ENCODE peak calls at places on chromosome 14, in seven cellular contexts. S is esophagus squamous epithelium, Z is esophagus muscularis mucosa, V is cardiac muscle cell, N is PC-9, F is right atrium auricular region, E is astrocyte. I is an unnamed sample.

GRCh38 chr14:93089501-93090269 is 26.0 kb downstream of the ITPK1 start:
- DNase-seq in S (no peak), N (no peak), E (no peak), Z (no peak), F (no peak), V (no peak), I (no peak)

GRCh38 chr14:93207468-93208308 is 632 bp downstream of the UBR7 start:
- DNase-seq in V (peak; percentile 64), Z (no peak), S (no peak), F (no peak), E (peak; percentile 58), N (peak; percentile 51), I (peak; percentile 54)

GRCh38 chr14:84006643-84007137 is 1523.3 kb upstream of the FLRT2 start:
- DNase-seq in V (peak; percentile 43), N (no peak), S (no peak), F (no peak), Z (no peak), E (no peak), I (peak; percentile 36)

GRCh38 chr14:49586673-49587460 is 687 bp upstream of the RPS29 start:
- DNase-seq in S (no peak), N (no peak), E (peak; percentile 62), V (peak; percentile 82), Z (no peak), F (no peak), I (peak; percentile 20)

GRCh38 chr14:60238955-60239354 is 10.1 kb upstream of the PPM1A start:
- DNase-seq in E (no peak), F (no peak), N (no peak), S (no peak), V (no peak), Z (no peak), I (no peak)

GRCh38 chr14:54867011-54867410 is 35.6 kb downstream of the GCH1 start:
- DNase-seq in F (no peak), E (no peak), N (no peak), V (peak; percentile 72), S (no peak), Z (no peak), I (no peak)

GRCh38 chr14:60514378-60515243 is 5.7 kb downstream of the SIX6 start:
- DNase-seq in F (no peak), V (peak; percentile 6), N (peak; percentile 28), Z (no peak), E (peak; percentile 8), S (no peak), I (peak; percentile 14)

GRCh38 chr14:74614508-74615495 is 2.8 kb upstream of the LTBP2 start:
- DNase-seq in Z (no peak), S (no peak), F (no peak), E (peak; percentile 40), V (no peak), N (peak; percentile 83), I (no peak)

GRCh38 chr14:81454572-81455218 is 54.6 kb upstream of the STON2 start:
- DNase-seq in Z (no peak), E (no peak), S (no peak), V (no peak), N (no peak), F (no peak), I (no peak)

GRCh38 chr14:104665663-104666522 is 23.5 kb upstream of the INF2 start:
- DNase-seq in V (no peak), N (peak; percentile 77), E (no peak), S (no peak), Z (no peak), F (no peak), I (no peak)

GRCh38 chr14:34081576-34082136 is 130.8 kb upstream of the EGLN3 start:
- DNase-seq in S (no peak), E (peak; percentile 88), V (peak; percentile 45), Z (no peak), N (peak; percentile 49), F (no peak), I (no peak)

DNA sequence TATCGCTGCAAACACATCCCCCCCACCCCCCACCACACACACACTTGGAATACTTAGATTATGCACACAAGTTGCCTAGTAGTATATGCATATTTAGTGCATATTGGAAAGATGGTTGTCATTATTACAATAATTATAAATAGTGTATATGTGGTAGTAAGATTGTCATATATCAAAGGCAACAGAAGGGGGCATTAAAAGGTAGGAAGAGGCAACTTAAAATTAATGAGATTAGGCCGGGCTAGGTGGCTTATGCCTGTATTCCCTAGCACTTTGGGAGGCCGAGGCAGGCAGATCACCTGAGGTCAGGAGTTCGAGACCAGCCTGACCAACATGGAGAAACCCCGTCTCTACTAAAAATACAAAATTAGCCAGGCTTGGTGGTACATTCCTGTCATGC is 52.1 kb downstream of the GSC start:
- DNase-seq in S (no peak), Z (no peak), E (no peak), N (no peak), F (no peak), V (no peak), I (no peak)
- TF ChIP-seq CTCF in S (no peak), Z (no peak), E (no peak), N (no peak), F (no peak), V (no peak), I (no peak)

GRCh38 chr14:80146941-80147340 is 64.4 kb downstream of the DIO2 start:
- DNase-seq in Z (no peak), S (no peak), N (no peak), F (no peak), E (no peak), V (no peak), I (no peak)
- H3K9me3 ChIP-seq in Z (no peaks in the 10 kb centered on the region), S (no peaks in the 10 kb centered on the region), N (no peaks in the 10 kb centered on the region), F (no peaks in the 10 kb centered on the region), E (no peaks in the 10 kb centered on the region), V (no peaks in the 10 kb centered on the region), I (no peaks in the 10 kb centered on the region)

DNA sequence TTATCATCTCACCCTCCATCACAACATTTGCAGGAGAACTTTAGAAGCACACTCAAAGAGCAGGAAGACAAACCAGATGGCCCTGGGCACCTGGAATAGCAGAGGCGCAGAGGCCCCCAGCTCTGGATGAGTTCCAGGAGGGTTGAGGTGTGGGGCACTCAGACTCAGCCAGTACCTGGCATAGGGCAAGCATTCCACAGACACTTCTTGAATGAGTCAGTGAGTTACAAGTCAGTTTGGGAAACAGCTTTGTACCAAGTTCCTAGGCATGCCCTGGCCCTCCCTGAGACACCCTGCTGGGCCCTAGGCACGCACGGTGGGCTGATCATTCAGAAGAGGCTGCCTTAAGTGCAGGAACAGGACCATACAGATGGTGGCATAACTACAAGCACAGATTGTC is 54.3 kb downstream of the MAP3K9 start:
- DNase-seq in N (peak; percentile 96), V (peak; percentile 2), E (peak; percentile 60), F (no peak), Z (no peak), S (no peak), I (no peak)
- TF ChIP-seq CTCF in N (no peak), V (no peak), E (no peak), F (no peak), Z (no peak), S (no peak), I (no peak)

GRCh38 chr14:101963611-101964296 is 619 bp upstream of the DYNC1H1 start:
- DNase-seq in N (no peak), V (no peak), E (no peak), Z (no peak), S (no peak), F (no peak), I (no peak)

GRCh38 chr14:101966742-101967141 is 2.4 kb downstream of the DYNC1H1 start:
- DNase-seq in F (no peak), S (no peak), E (no peak), Z (no peak), N (no peak), V (no peak), I (no peak)

GRCh38 chr14:101964297-101965144 is at the start of gene DYNC1H1:
- DNase-seq in E (peak; percentile 93), N (peak; percentile 99), V (peak; percentile 99), S (peak; percentile 66), Z (peak; percentile 98), F (peak; percentile 97), I (peak; percentile 93)

GRCh38 chr14:101965796-101966718 is 1.7 kb downstream of the DYNC1H1 start:
- DNase-seq in F (no peak), N (no peak), S (no peak), Z (no peak), E (no peak), V (peak; percentile 39), I (no peak)

GRCh38 chr14:101965145-101965531 is 765 bp downstream of the DYNC1H1 start:
- DNase-seq in N (peak; percentile 72), V (peak; percentile 60), F (peak; percentile 83), Z (peak; percentile 96), S (no peak), E (no peak), I (peak; percentile 69)
- H3K9me3 ChIP-seq in N (no peaks in the 10 kb centered on the region), V (no peaks in the 10 kb centered on the region), F (no peaks in the 10 kb centered on the region), Z (no peaks in the 10 kb centered on the region), S (no peaks in the 10 kb centered on the region), E (no peaks in the 10 kb centered on the region), I (no peaks in the 10 kb centered on the region)

DNA sequence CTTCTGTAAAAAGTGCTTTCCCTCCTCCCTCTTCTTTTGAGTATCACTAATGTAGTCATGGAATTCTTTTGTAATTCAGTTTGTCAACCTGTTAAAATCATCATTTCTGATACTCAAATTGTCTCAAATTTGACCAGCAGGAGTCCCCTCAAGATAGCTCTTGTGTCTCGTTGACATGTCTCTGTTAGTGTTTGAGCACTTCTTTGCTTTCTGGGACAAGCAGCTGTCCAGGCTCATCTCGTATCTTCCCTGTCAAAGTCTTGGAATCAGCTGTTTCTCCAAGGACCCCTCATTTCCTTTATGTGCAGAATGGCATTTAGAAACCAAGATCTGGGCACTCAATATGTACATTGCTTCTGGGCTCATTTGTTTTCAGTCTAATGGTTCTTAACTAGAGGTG is 10.7 kb downstream of the CIPC start:
- DNase-seq in F (no peak), V (no peak), S (no peak), N (no peak), E (no peak), Z (no peak), I (no peak)
- TF ChIP-seq CTCF in F (no peak), V (no peak), S (no peak), N (no peak), E (no peak), Z (no peak), I (no peak)

GRCh38 chr14:99067141-99067920 is 204.7 kb downstream of the BCL11B start:
- DNase-seq in V (no peak), S (no peak), N (no peak), Z (peak; percentile 55), F (no peak), E (no peak), I (no peak)
- H3K9me3 ChIP-seq in V (no peaks in the 10 kb centered on the region), S (no peaks in the 10 kb centered on the region), N (no peaks in the 10 kb centered on the region), Z (peaks cover 15% of the 10 kb centered on the region), F (peaks cover 16% of the 10 kb centered on the region), E (peaks cover 2% of the 10 kb centered on the region), I (no peaks in the 10 kb centered on the region)

I was measured in heart right ventricle.